ENCODE peak calls at places on chromosomes 7 and 10, in six cellular contexts. One of them, this sample, is unnamed.

GRCh38 chr7:77265666-77266065 is 66.0 kb upstream of the FGL2 start:
- DNase-seq in heart right ventricle: no peak
- DNase-seq in epithelial cell of proximal tubule: no peak
- DNase-seq in GM06990: no peak
- DNase-seq in foreskin fibroblast: no peak
- DNase-seq in heart left ventricle: no peak
- DNase-seq in this sample: no peak

GRCh38 chr7:108408294-108409004 is 47.8 kb downstream of the NRCAM start:
- DNase-seq in foreskin fibroblast: no peak
- DNase-seq in heart left ventricle: no peak
- DNase-seq in heart right ventricle: no peak
- DNase-seq in GM06990: no peak
- DNase-seq in epithelial cell of proximal tubule: no peak
- DNase-seq in this sample: no peak

GRCh38 chr10:48470893-48471805 is 133.7 kb downstream of the ARHGAP22 start:
- DNase-seq in foreskin fibroblast: peak
- DNase-seq in epithelial cell of proximal tubule: no peak
- DNase-seq in heart right ventricle: no peak
- DNase-seq in GM06990: no peak
- DNase-seq in heart left ventricle: no peak
- DNase-seq in this sample: no peak

GRCh38 chr10:28326516-28327493 is 23.9 kb upstream of the MPP7 start:
- DNase-seq in foreskin fibroblast: no peak
- DNase-seq in GM06990: no peak
- DNase-seq in heart right ventricle: peak
- DNase-seq in heart left ventricle: peak
- DNase-seq in epithelial cell of proximal tubule: no peak
- DNase-seq in this sample: no peak

GRCh38 chr7:69889338-69890080 is 291.2 kb downstream of the AUTS2 start:
- DNase-seq in heart left ventricle: no peak
- DNase-seq in foreskin fibroblast: no peak
- DNase-seq in heart right ventricle: no peak
- DNase-seq in GM06990: peak
- DNase-seq in epithelial cell of proximal tubule: no peak
- DNase-seq in this sample: no peak

GRCh38 chr7:140360697-140361229 is 37.6 kb downstream of the SLC37A3 start:
- DNase-seq in heart right ventricle: no peak
- DNase-seq in foreskin fibroblast: no peak
- DNase-seq in heart left ventricle: no peak
- DNase-seq in epithelial cell of proximal tubule: no peak
- DNase-seq in GM06990: no peak
- DNase-seq in this sample: no peak

GRCh38 chr7:141325275-141325674 is 225.9 kb upstream of the AGK start:
- DNase-seq in heart right ventricle: no peak
- DNase-seq in GM06990: no peak
- DNase-seq in heart left ventricle: no peak
- DNase-seq in epithelial cell of proximal tubule: no peak
- DNase-seq in foreskin fibroblast: no peak
- DNase-seq in this sample: no peak

GRCh38 chr10:73469579-73469978 is 26.2 kb downstream of the PPP3CB start:
- DNase-seq in GM06990: no peak
- DNase-seq in foreskin fibroblast: no peak
- DNase-seq in heart right ventricle: no peak
- DNase-seq in epithelial cell of proximal tubule: no peak
- DNase-seq in heart left ventricle: no peak
- DNase-seq in this sample: no peak

GRCh38 chr10:1716839-1717238 is 20.5 kb downstream of the ADARB2 start:
- DNase-seq in GM06990: no peak
- DNase-seq in heart right ventricle: no peak
- DNase-seq in heart left ventricle: no peak
- DNase-seq in epithelial cell of proximal tubule: no peak
- DNase-seq in foreskin fibroblast: no peak
- DNase-seq in this sample: no peak

GRCh38 chr10:14356921-14357320 is 26.2 kb upstream of the FRMD4A start:
- DNase-seq in epithelial cell of proximal tubule: no peak
- DNase-seq in heart left ventricle: no peak
- DNase-seq in heart right ventricle: no peak
- DNase-seq in foreskin fibroblast: no peak
- DNase-seq in GM06990: no peak
- DNase-seq in this sample: no peak

GRCh38 chr10:5566606-5567005 is 41.8 kb downstream of the CALML3 start:
- DNase-seq in GM06990: no peak
- DNase-seq in epithelial cell of proximal tubule: no peak
- DNase-seq in heart left ventricle: no peak
- DNase-seq in heart right ventricle: no peak
- DNase-seq in foreskin fibroblast: no peak
- DNase-seq in this sample: no peak

GRCh38 chr10:59578013-59578412 is 131.6 kb downstream of the SLC16A9 start:
- DNase-seq in foreskin fibroblast: no peak
- DNase-seq in GM06990: no peak
- DNase-seq in heart right ventricle: no peak
- DNase-seq in epithelial cell of proximal tubule: no peak
- DNase-seq in heart left ventricle: no peak
- DNase-seq in this sample: no peak

GRCh38 chr7:119756687-119757086 is 516.3 kb upstream of the KCND2 start:
- DNase-seq in foreskin fibroblast: no peak
- DNase-seq in GM06990: no peak
- DNase-seq in heart right ventricle: no peak
- DNase-seq in heart left ventricle: no peak
- DNase-seq in epithelial cell of proximal tubule: no peak
- DNase-seq in this sample: no peak

GRCh38 chr10:68423522-68423921 is 16.4 kb upstream of the RUFY2 start:
- DNase-seq in epithelial cell of proximal tubule: no peak
- DNase-seq in foreskin fibroblast: no peak
- DNase-seq in heart left ventricle: no peak
- DNase-seq in GM06990: no peak
- DNase-seq in heart right ventricle: no peak
- DNase-seq in this sample: peak

GRCh38 chr7:25180946-25181345 is 47.3 kb downstream of the NPVF start:
- DNase-seq in heart right ventricle: no peak
- DNase-seq in GM06990: no peak
- DNase-seq in heart left ventricle: no peak
- DNase-seq in foreskin fibroblast: no peak
- DNase-seq in epithelial cell of proximal tubule: no peak
- DNase-seq in this sample: no peak

GRCh38 chr7:148921189-148921588 is 37.1 kb upstream of the EZH2 start:
- DNase-seq in GM06990: no peak
- DNase-seq in foreskin fibroblast: no peak
- DNase-seq in epithelial cell of proximal tubule: no peak
- DNase-seq in heart left ventricle: no peak
- DNase-seq in heart right ventricle: no peak
- DNase-seq in this sample: no peak

GRCh38 chr10:12150163-12150562 is 20.7 kb downstream of the SEC61A2 start:
- DNase-seq in heart right ventricle: no peak
- DNase-seq in foreskin fibroblast: no peak
- DNase-seq in epithelial cell of proximal tubule: no peak
- DNase-seq in GM06990: no peak
- DNase-seq in heart left ventricle: no peak
- DNase-seq in this sample: no peak

GRCh38 chr7:159115601-159116501 is 28.8 kb downstream of the VIPR2 start:
- DNase-seq in epithelial cell of proximal tubule: no peak
- DNase-seq in heart left ventricle: peak
- DNase-seq in foreskin fibroblast: no peak
- DNase-seq in GM06990: no peak
- DNase-seq in heart right ventricle: no peak
- DNase-seq in this sample: no peak

GRCh38 chr7:130912910-130913720 is 179.1 kb upstream of the KLF14 start:
- DNase-seq in heart right ventricle: peak
- DNase-seq in foreskin fibroblast: peak
- DNase-seq in epithelial cell of proximal tubule: peak
- DNase-seq in heart left ventricle: peak
- DNase-seq in GM06990: peak
- DNase-seq in this sample: peak

GRCh38 chr7:45007106-45007505 is 7.1 kb downstream of the CCM2 start:
- DNase-seq in GM06990: no peak
- DNase-seq in heart left ventricle: no peak
- DNase-seq in epithelial cell of proximal tubule: no peak
- DNase-seq in foreskin fibroblast: no peak
- DNase-seq in heart right ventricle: no peak
- DNase-seq in this sample: no peak

GRCh38 chr10:131453772-131454634 is 142.5 kb upstream of the TCERG1L start:
- DNase-seq in epithelial cell of proximal tubule: no peak
- DNase-seq in GM06990: peak
- DNase-seq in foreskin fibroblast: no peak
- DNase-seq in heart left ventricle: peak
- DNase-seq in heart right ventricle: peak
- DNase-seq in this sample: peak

GRCh38 chr7:151774951-151775350 is 102.0 kb downstream of the PRKAG2 start:
- DNase-seq in heart right ventricle: no peak
- DNase-seq in epithelial cell of proximal tubule: no peak
- DNase-seq in foreskin fibroblast: no peak
- DNase-seq in heart left ventricle: no peak
- DNase-seq in GM06990: no peak
- DNase-seq in this sample: no peak

GRCh38 chr7:105639677-105640493 is 58.6 kb upstream of the EFCAB10 start:
- DNase-seq in heart right ventricle: no peak
- DNase-seq in heart left ventricle: no peak
- DNase-seq in GM06990: no peak
- DNase-seq in epithelial cell of proximal tubule: no peak
- DNase-seq in foreskin fibroblast: no peak
- DNase-seq in this sample: no peak
- H3K4me3 ChIP-seq in heart right ventricle: no peak
- H3K4me3 ChIP-seq in heart left ventricle: no peak
- H3K4me3 ChIP-seq in GM06990: no peak
- H3K4me3 ChIP-seq in epithelial cell of proximal tubule: no peak
- H3K4me3 ChIP-seq in foreskin fibroblast: no peak
- H3K4me3 ChIP-seq in this sample: no peak

GRCh38 chr7:27158436-27159277 is 2.2 kb upstream of the HOXA7 start:
- DNase-seq in foreskin fibroblast: no peak
- DNase-seq in heart right ventricle: no peak
- DNase-seq in epithelial cell of proximal tubule: no peak
- DNase-seq in GM06990: no peak
- DNase-seq in heart left ventricle: no peak
- DNase-seq in this sample: no peak

GRCh38 chr7:27161214-27161720 is 4.1 kb downstream of the HOXA9 start:
- DNase-seq in heart left ventricle: no peak
- DNase-seq in foreskin fibroblast: no peak
- DNase-seq in GM06990: no peak
- DNase-seq in epithelial cell of proximal tubule: no peak
- DNase-seq in heart right ventricle: no peak
- DNase-seq in this sample: no peak

GRCh38 chr7:27159278-27160146 is 3.0 kb upstream of the HOXA7 start:
- DNase-seq in GM06990: no peak
- DNase-seq in foreskin fibroblast: no peak
- DNase-seq in heart right ventricle: no peak
- DNase-seq in heart left ventricle: no peak
- DNase-seq in epithelial cell of proximal tubule: no peak
- DNase-seq in this sample: no peak

GRCh38 chr7:27160546-27161213 is 4.2 kb upstream of the HOXA7 start:
- DNase-seq in heart right ventricle: peak
- DNase-seq in GM06990: peak
- DNase-seq in foreskin fibroblast: no peak
- DNase-seq in heart left ventricle: peak
- DNase-seq in epithelial cell of proximal tubule: no peak
- DNase-seq in this sample: peak

GRCh38 chr7:27160147-27160545 is 3.7 kb upstream of the HOXA7 start:
- DNase-seq in GM06990: no peak
- DNase-seq in heart right ventricle: no peak
- DNase-seq in epithelial cell of proximal tubule: no peak
- DNase-seq in foreskin fibroblast: no peak
- DNase-seq in heart left ventricle: no peak
- DNase-seq in this sample: no peak
- H3K4me3 ChIP-seq in GM06990: peak
- H3K4me3 ChIP-seq in heart right ventricle: peak
- H3K4me3 ChIP-seq in epithelial cell of proximal tubule: peak
- H3K4me3 ChIP-seq in foreskin fibroblast: peak
- H3K4me3 ChIP-seq in heart left ventricle: peak
- H3K4me3 ChIP-seq in this sample: peak

GRCh38 chr10:101121661-101122045 is 9.4 kb upstream of the TLX1 start:
- DNase-seq in heart right ventricle: no peak
- DNase-seq in foreskin fibroblast: no peak
- DNase-seq in epithelial cell of proximal tubule: no peak
- DNase-seq in GM06990: no peak
- DNase-seq in heart left ventricle: no peak
- DNase-seq in this sample: no peak
- H3K4me3 ChIP-seq in heart right ventricle: peak
- H3K4me3 ChIP-seq in foreskin fibroblast: peak
- H3K4me3 ChIP-seq in epithelial cell of proximal tubule: peak
- H3K4me3 ChIP-seq in GM06990: no peak
- H3K4me3 ChIP-seq in heart left ventricle: peak
- H3K4me3 ChIP-seq in this sample: peak

DNA sequence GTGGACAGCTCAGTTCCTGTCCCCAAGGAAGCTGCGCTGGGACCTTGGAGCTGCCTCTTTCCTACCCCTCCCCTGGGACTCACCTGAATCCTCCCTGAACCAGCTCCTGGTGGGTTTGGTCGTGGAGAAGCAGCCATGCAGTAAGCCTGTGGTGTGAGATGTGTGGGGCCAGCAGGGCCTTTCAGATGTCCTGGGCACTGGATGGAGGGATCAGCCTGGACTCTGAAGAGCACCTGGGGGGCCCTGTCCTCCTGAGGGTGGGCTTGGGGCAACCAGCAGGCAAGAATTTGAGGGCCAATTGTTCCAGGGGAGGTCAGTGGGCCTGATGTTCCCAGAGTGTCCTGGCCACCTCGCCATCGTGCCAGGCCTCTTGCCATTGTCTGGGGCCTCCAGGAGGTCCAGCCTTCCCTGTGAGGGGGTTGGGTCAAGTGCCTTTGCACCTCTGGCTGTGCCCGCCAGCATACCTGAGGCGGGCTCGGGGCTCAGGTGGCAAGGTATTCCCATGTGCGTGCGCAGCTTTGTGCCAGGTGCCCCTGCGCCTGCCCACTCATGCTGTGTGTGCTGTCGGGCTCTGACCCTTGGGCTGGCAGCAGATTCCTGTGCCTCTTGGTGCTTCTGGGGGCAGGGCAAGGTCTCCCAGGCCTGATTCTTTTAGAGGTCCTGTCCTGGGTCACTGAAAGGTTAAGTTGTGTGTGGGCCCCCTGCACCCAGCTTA is 7.3 kb downstream of the TRIM8 start:
- DNase-seq in heart right ventricle: no peak
- DNase-seq in GM06990: no peak
- DNase-seq in epithelial cell of proximal tubule: no peak
- DNase-seq in heart left ventricle: no peak
- DNase-seq in foreskin fibroblast: no peak
- DNase-seq in this sample: no peak
- H3K4me3 ChIP-seq in heart right ventricle: no peak
- H3K4me3 ChIP-seq in GM06990: peak
- H3K4me3 ChIP-seq in epithelial cell of proximal tubule: no peak
- H3K4me3 ChIP-seq in heart left ventricle: no peak
- H3K4me3 ChIP-seq in foreskin fibroblast: no peak
- H3K4me3 ChIP-seq in this sample: no peak

DNA sequence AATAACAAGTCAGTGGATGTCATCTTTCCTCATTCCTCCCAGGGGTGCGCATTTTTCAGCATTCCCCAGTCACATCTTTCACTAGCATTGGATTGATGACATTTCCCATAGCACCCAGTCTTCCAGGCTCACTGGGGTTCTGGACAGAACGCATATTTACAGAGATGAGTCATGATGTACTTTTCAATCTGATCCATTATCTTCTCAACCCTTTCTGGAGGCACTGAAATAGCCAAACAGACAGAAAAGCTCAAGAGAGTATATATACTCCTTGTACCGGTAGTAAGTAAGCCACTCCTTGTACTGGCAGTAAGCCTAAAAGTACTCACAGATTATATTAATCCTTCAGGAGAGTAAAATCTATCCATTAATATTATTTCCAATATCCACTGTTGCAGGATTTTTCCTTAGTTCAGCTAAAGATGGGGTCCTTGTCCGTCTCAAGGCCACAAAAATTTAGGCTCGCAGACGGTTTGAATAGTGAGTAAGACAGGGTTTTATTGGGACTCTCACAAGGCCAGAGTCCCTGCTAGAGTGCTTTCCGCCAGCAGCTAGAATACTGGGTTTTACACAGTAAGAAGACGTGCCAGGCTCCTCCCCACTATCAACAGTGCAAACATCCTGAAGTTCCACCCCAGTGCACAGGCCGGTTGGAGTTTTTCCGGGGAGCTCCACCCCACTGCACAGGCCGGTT is 60.8 kb downstream of the MDH2 start:
- DNase-seq in foreskin fibroblast: no peak
- DNase-seq in GM06990: no peak
- DNase-seq in heart right ventricle: peak
- DNase-seq in heart left ventricle: peak
- DNase-seq in epithelial cell of proximal tubule: no peak
- DNase-seq in this sample: peak
- H3K4me3 ChIP-seq in foreskin fibroblast: no peak
- H3K4me3 ChIP-seq in GM06990: no peak
- H3K4me3 ChIP-seq in heart right ventricle: no peak
- H3K4me3 ChIP-seq in heart left ventricle: no peak
- H3K4me3 ChIP-seq in epithelial cell of proximal tubule: peak
- H3K4me3 ChIP-seq in this sample: no peak